ENCODE peak calls at places on chromosomes 16 and 17, in five cellular contexts. One of them, this sample, is unnamed.

GRCh38 chr16:27551046-27551445 is 1.1 kb downstream of the KATNIP start:
- DNase-seq in activated CD4-positive, alpha-beta T cell treated with anti-CD3 and anti-CD28 coated beads, Interleukin-2, amount 50 U/mL, for 1 hour: no peak
- DNase-seq in GM23248: peak
- DNase-seq in activated gamma-delta T cell treated with anti-CD3 and anti-CD28 coated beads, Interleukin-2, amount 50 U/mL, for 16 hours: no peak
- DNase-seq in prostate gland: no peak
- DNase-seq in this sample: no peak

GRCh38 chr16:22782299-22782698 is 31.7 kb upstream of the HS3ST2 start:
- DNase-seq in activated CD4-positive, alpha-beta T cell treated with anti-CD3 and anti-CD28 coated beads, Interleukin-2, amount 50 U/mL, for 1 hour: no peak
- DNase-seq in GM23248: no peak
- DNase-seq in activated gamma-delta T cell treated with anti-CD3 and anti-CD28 coated beads, Interleukin-2, amount 50 U/mL, for 16 hours: no peak
- DNase-seq in prostate gland: no peak
- DNase-seq in this sample: no peak

GRCh38 chr17:72416905-72417304 is 296.1 kb downstream of the SOX9 start:
- DNase-seq in activated CD4-positive, alpha-beta T cell treated with anti-CD3 and anti-CD28 coated beads, Interleukin-2, amount 50 U/mL, for 1 hour: no peak
- DNase-seq in GM23248: no peak
- DNase-seq in activated gamma-delta T cell treated with anti-CD3 and anti-CD28 coated beads, Interleukin-2, amount 50 U/mL, for 16 hours: no peak
- DNase-seq in prostate gland: no peak
- DNase-seq in this sample: no peak

GRCh38 chr17:4591529-4591928 is 7.2 kb downstream of the SMTNL2 start:
- DNase-seq in activated CD4-positive, alpha-beta T cell treated with anti-CD3 and anti-CD28 coated beads, Interleukin-2, amount 50 U/mL, for 1 hour: no peak
- DNase-seq in GM23248: peak
- DNase-seq in activated gamma-delta T cell treated with anti-CD3 and anti-CD28 coated beads, Interleukin-2, amount 50 U/mL, for 16 hours: no peak
- DNase-seq in prostate gland: no peak
- DNase-seq in this sample: no peak

GRCh38 chr17:49480833-49481615 is 14.1 kb upstream of the NGFR start:
- DNase-seq in activated CD4-positive, alpha-beta T cell treated with anti-CD3 and anti-CD28 coated beads, Interleukin-2, amount 50 U/mL, for 1 hour: no peak
- DNase-seq in GM23248: no peak
- DNase-seq in activated gamma-delta T cell treated with anti-CD3 and anti-CD28 coated beads, Interleukin-2, amount 50 U/mL, for 16 hours: no peak
- DNase-seq in prostate gland: no peak
- DNase-seq in this sample: no peak

GRCh38 chr17:65446838-65447526 is 114.5 kb downstream of the AXIN2 start:
- DNase-seq in activated CD4-positive, alpha-beta T cell treated with anti-CD3 and anti-CD28 coated beads, Interleukin-2, amount 50 U/mL, for 1 hour: no peak
- DNase-seq in GM23248: no peak
- DNase-seq in activated gamma-delta T cell treated with anti-CD3 and anti-CD28 coated beads, Interleukin-2, amount 50 U/mL, for 16 hours: no peak
- DNase-seq in prostate gland: no peak
- DNase-seq in this sample: no peak

GRCh38 chr16:89786474-89787364 is 29.7 kb downstream of the FANCA start:
- DNase-seq in activated CD4-positive, alpha-beta T cell treated with anti-CD3 and anti-CD28 coated beads, Interleukin-2, amount 50 U/mL, for 1 hour: no peak
- DNase-seq in GM23248: no peak
- DNase-seq in activated gamma-delta T cell treated with anti-CD3 and anti-CD28 coated beads, Interleukin-2, amount 50 U/mL, for 16 hours: no peak
- DNase-seq in prostate gland: no peak
- DNase-seq in this sample: no peak

GRCh38 chr16:20741555-20742285 is at the start of gene THUMPD1:
- DNase-seq in activated CD4-positive, alpha-beta T cell treated with anti-CD3 and anti-CD28 coated beads, Interleukin-2, amount 50 U/mL, for 1 hour: peak
- DNase-seq in GM23248: peak
- DNase-seq in activated gamma-delta T cell treated with anti-CD3 and anti-CD28 coated beads, Interleukin-2, amount 50 U/mL, for 16 hours: peak
- DNase-seq in prostate gland: peak
- DNase-seq in this sample: peak

GRCh38 chr16:75526032-75526790 is 9.7 kb downstream of the CHST5 start:
- DNase-seq in activated CD4-positive, alpha-beta T cell treated with anti-CD3 and anti-CD28 coated beads, Interleukin-2, amount 50 U/mL, for 1 hour: no peak
- DNase-seq in GM23248: no peak
- DNase-seq in activated gamma-delta T cell treated with anti-CD3 and anti-CD28 coated beads, Interleukin-2, amount 50 U/mL, for 16 hours: no peak
- DNase-seq in prostate gland: no peak
- DNase-seq in this sample: no peak

GRCh38 chr16:24996301-24996700 is 18.9 kb downstream of the ARHGAP17 start:
- DNase-seq in activated CD4-positive, alpha-beta T cell treated with anti-CD3 and anti-CD28 coated beads, Interleukin-2, amount 50 U/mL, for 1 hour: no peak
- DNase-seq in GM23248: no peak
- DNase-seq in activated gamma-delta T cell treated with anti-CD3 and anti-CD28 coated beads, Interleukin-2, amount 50 U/mL, for 16 hours: no peak
- DNase-seq in prostate gland: no peak
- DNase-seq in this sample: no peak

GRCh38 chr16:4097826-4098240 is 18.4 kb downstream of the ADCY9 start:
- DNase-seq in activated CD4-positive, alpha-beta T cell treated with anti-CD3 and anti-CD28 coated beads, Interleukin-2, amount 50 U/mL, for 1 hour: no peak
- DNase-seq in GM23248: no peak
- DNase-seq in activated gamma-delta T cell treated with anti-CD3 and anti-CD28 coated beads, Interleukin-2, amount 50 U/mL, for 16 hours: no peak
- DNase-seq in prostate gland: no peak
- DNase-seq in this sample: no peak

GRCh38 chr17:10328206-10328605 is 44.6 kb downstream of the MYH13 start:
- DNase-seq in activated CD4-positive, alpha-beta T cell treated with anti-CD3 and anti-CD28 coated beads, Interleukin-2, amount 50 U/mL, for 1 hour: no peak
- DNase-seq in GM23248: no peak
- DNase-seq in activated gamma-delta T cell treated with anti-CD3 and anti-CD28 coated beads, Interleukin-2, amount 50 U/mL, for 16 hours: no peak
- DNase-seq in prostate gland: no peak
- DNase-seq in this sample: no peak

GRCh38 chr17:17576772-17577234 is 14.7 kb downstream of the PEMT start:
- DNase-seq in activated CD4-positive, alpha-beta T cell treated with anti-CD3 and anti-CD28 coated beads, Interleukin-2, amount 50 U/mL, for 1 hour: no peak
- DNase-seq in GM23248: no peak
- DNase-seq in activated gamma-delta T cell treated with anti-CD3 and anti-CD28 coated beads, Interleukin-2, amount 50 U/mL, for 16 hours: no peak
- DNase-seq in prostate gland: no peak
- DNase-seq in this sample: no peak

GRCh38 chr17:40980594-40980993 is 3.5 kb downstream of the KRT40 start:
- DNase-seq in activated CD4-positive, alpha-beta T cell treated with anti-CD3 and anti-CD28 coated beads, Interleukin-2, amount 50 U/mL, for 1 hour: no peak
- DNase-seq in GM23248: no peak
- DNase-seq in activated gamma-delta T cell treated with anti-CD3 and anti-CD28 coated beads, Interleukin-2, amount 50 U/mL, for 16 hours: no peak
- DNase-seq in prostate gland: no peak
- DNase-seq in this sample: no peak

GRCh38 chr16:89006036-89006752 is 29.2 kb upstream of the CBFA2T3 start:
- DNase-seq in activated CD4-positive, alpha-beta T cell treated with anti-CD3 and anti-CD28 coated beads, Interleukin-2, amount 50 U/mL, for 1 hour: no peak
- DNase-seq in GM23248: no peak
- DNase-seq in activated gamma-delta T cell treated with anti-CD3 and anti-CD28 coated beads, Interleukin-2, amount 50 U/mL, for 16 hours: no peak
- DNase-seq in prostate gland: no peak
- DNase-seq in this sample: no peak

GRCh38 chr17:81120695-81121621 is 44.3 kb upstream of the PVALEF start:
- DNase-seq in activated CD4-positive, alpha-beta T cell treated with anti-CD3 and anti-CD28 coated beads, Interleukin-2, amount 50 U/mL, for 1 hour: no peak
- DNase-seq in GM23248: no peak
- DNase-seq in activated gamma-delta T cell treated with anti-CD3 and anti-CD28 coated beads, Interleukin-2, amount 50 U/mL, for 16 hours: no peak
- DNase-seq in prostate gland: no peak
- DNase-seq in this sample: no peak

GRCh38 chr16:17510532-17510931 is 39.8 kb upstream of the XYLT1 start:
- DNase-seq in activated CD4-positive, alpha-beta T cell treated with anti-CD3 and anti-CD28 coated beads, Interleukin-2, amount 50 U/mL, for 1 hour: no peak
- DNase-seq in GM23248: peak
- DNase-seq in activated gamma-delta T cell treated with anti-CD3 and anti-CD28 coated beads, Interleukin-2, amount 50 U/mL, for 16 hours: no peak
- DNase-seq in prostate gland: no peak
- DNase-seq in this sample: no peak

GRCh38 chr17:28950017-28950751 is 1.1 kb downstream of the PHF12 start:
- DNase-seq in activated CD4-positive, alpha-beta T cell treated with anti-CD3 and anti-CD28 coated beads, Interleukin-2, amount 50 U/mL, for 1 hour: peak
- DNase-seq in GM23248: peak
- DNase-seq in activated gamma-delta T cell treated with anti-CD3 and anti-CD28 coated beads, Interleukin-2, amount 50 U/mL, for 16 hours: peak
- DNase-seq in prostate gland: peak
- DNase-seq in this sample: peak

GRCh38 chr16:47037396-47037745 is 63.9 kb upstream of the DNAJA2 start:
- DNase-seq in activated CD4-positive, alpha-beta T cell treated with anti-CD3 and anti-CD28 coated beads, Interleukin-2, amount 50 U/mL, for 1 hour: peak
- DNase-seq in GM23248: no peak
- DNase-seq in activated gamma-delta T cell treated with anti-CD3 and anti-CD28 coated beads, Interleukin-2, amount 50 U/mL, for 16 hours: no peak
- DNase-seq in prostate gland: no peak
- DNase-seq in this sample: no peak

GRCh38 chr16:17776888-17777287 is 306.1 kb upstream of the XYLT1 start:
- DNase-seq in activated CD4-positive, alpha-beta T cell treated with anti-CD3 and anti-CD28 coated beads, Interleukin-2, amount 50 U/mL, for 1 hour: no peak
- DNase-seq in GM23248: peak
- DNase-seq in activated gamma-delta T cell treated with anti-CD3 and anti-CD28 coated beads, Interleukin-2, amount 50 U/mL, for 16 hours: no peak
- DNase-seq in prostate gland: no peak
- DNase-seq in this sample: no peak

GRCh38 chr16:87487361-87487924 is 5.4 kb downstream of the ZCCHC14 start:
- DNase-seq in activated CD4-positive, alpha-beta T cell treated with anti-CD3 and anti-CD28 coated beads, Interleukin-2, amount 50 U/mL, for 1 hour: no peak
- DNase-seq in GM23248: peak
- DNase-seq in activated gamma-delta T cell treated with anti-CD3 and anti-CD28 coated beads, Interleukin-2, amount 50 U/mL, for 16 hours: no peak
- DNase-seq in prostate gland: no peak
- DNase-seq in this sample: peak

GRCh38 chr16:13111747-13112146 is 210.3 kb downstream of the SHISA9 start:
- DNase-seq in activated CD4-positive, alpha-beta T cell treated with anti-CD3 and anti-CD28 coated beads, Interleukin-2, amount 50 U/mL, for 1 hour: no peak
- DNase-seq in GM23248: no peak
- DNase-seq in activated gamma-delta T cell treated with anti-CD3 and anti-CD28 coated beads, Interleukin-2, amount 50 U/mL, for 16 hours: no peak
- DNase-seq in prostate gland: no peak
- DNase-seq in this sample: no peak

GRCh38 chr17:73595068-73595865 is 49.0 kb downstream of the SDK2 start:
- DNase-seq in activated CD4-positive, alpha-beta T cell treated with anti-CD3 and anti-CD28 coated beads, Interleukin-2, amount 50 U/mL, for 1 hour: peak
- DNase-seq in GM23248: no peak
- DNase-seq in activated gamma-delta T cell treated with anti-CD3 and anti-CD28 coated beads, Interleukin-2, amount 50 U/mL, for 16 hours: no peak
- DNase-seq in prostate gland: peak
- DNase-seq in this sample: peak

GRCh38 chr16:79286646-79287423 is 313.7 kb downstream of the MAF start:
- DNase-seq in activated CD4-positive, alpha-beta T cell treated with anti-CD3 and anti-CD28 coated beads, Interleukin-2, amount 50 U/mL, for 1 hour: no peak
- DNase-seq in GM23248: no peak
- DNase-seq in activated gamma-delta T cell treated with anti-CD3 and anti-CD28 coated beads, Interleukin-2, amount 50 U/mL, for 16 hours: no peak
- DNase-seq in prostate gland: peak
- DNase-seq in this sample: no peak

GRCh38 chr17:9520649-9521435 is 54.8 kb downstream of the STX8 start:
- DNase-seq in activated CD4-positive, alpha-beta T cell treated with anti-CD3 and anti-CD28 coated beads, Interleukin-2, amount 50 U/mL, for 1 hour: no peak
- DNase-seq in GM23248: no peak
- DNase-seq in activated gamma-delta T cell treated with anti-CD3 and anti-CD28 coated beads, Interleukin-2, amount 50 U/mL, for 16 hours: no peak
- DNase-seq in prostate gland: no peak
- DNase-seq in this sample: no peak

GRCh38 chr17:38914741-38915638 is 10.4 kb upstream of the LASP1NB start:
- DNase-seq in activated CD4-positive, alpha-beta T cell treated with anti-CD3 and anti-CD28 coated beads, Interleukin-2, amount 50 U/mL, for 1 hour: no peak
- DNase-seq in GM23248: no peak
- DNase-seq in activated gamma-delta T cell treated with anti-CD3 and anti-CD28 coated beads, Interleukin-2, amount 50 U/mL, for 16 hours: no peak
- DNase-seq in prostate gland: no peak
- DNase-seq in this sample: no peak

GRCh38 chr17:74815671-74816370 is 39.7 kb upstream of the NAT9 start:
- DNase-seq in activated CD4-positive, alpha-beta T cell treated with anti-CD3 and anti-CD28 coated beads, Interleukin-2, amount 50 U/mL, for 1 hour: no peak
- DNase-seq in GM23248: peak
- DNase-seq in activated gamma-delta T cell treated with anti-CD3 and anti-CD28 coated beads, Interleukin-2, amount 50 U/mL, for 16 hours: no peak
- DNase-seq in prostate gland: no peak
- DNase-seq in this sample: no peak

GRCh38 chr17:58002973-58003372 is 4.1 kb downstream of the SRSF1 start:
- DNase-seq in activated CD4-positive, alpha-beta T cell treated with anti-CD3 and anti-CD28 coated beads, Interleukin-2, amount 50 U/mL, for 1 hour: no peak
- DNase-seq in GM23248: no peak
- DNase-seq in activated gamma-delta T cell treated with anti-CD3 and anti-CD28 coated beads, Interleukin-2, amount 50 U/mL, for 16 hours: no peak
- DNase-seq in prostate gland: no peak
- DNase-seq in this sample: no peak